ENCODE peak calls at places on chromosomes 16 and 17, in eight cellular contexts. One of them, this sample, is unnamed.

GRCh38 chr16:200388-200787 is 20.1 kb downstream of the HBQ1 start:
- DNase-seq in heart right ventricle: no peak
- DNase-seq in mucosa of descending colon: no peak
- DNase-seq in heart left ventricle: no peak
- DNase-seq in colonic mucosa: no peak
- DNase-seq in breast epithelium: no peak
- DNase-seq in tibial artery: no peak
- DNase-seq in aorta: no peak
- DNase-seq in this sample: peak

GRCh38 chr17:8610558-8610957 is 20.0 kb downstream of the MYH10 start:
- DNase-seq in mucosa of descending colon: no peak
- DNase-seq in breast epithelium: no peak
- DNase-seq in tibial artery: no peak
- DNase-seq in heart left ventricle: no peak
- DNase-seq in heart right ventricle: no peak
- DNase-seq in aorta: no peak
- DNase-seq in colonic mucosa: no peak
- DNase-seq in this sample: no peak

GRCh38 chr16:354286-354881 is 1.9 kb upstream of the AXIN1 start:
- DNase-seq in mucosa of descending colon: no peak
- DNase-seq in heart right ventricle: peak
- DNase-seq in heart left ventricle: no peak
- DNase-seq in aorta: no peak
- DNase-seq in breast epithelium: no peak
- DNase-seq in colonic mucosa: no peak
- DNase-seq in tibial artery: no peak
- DNase-seq in this sample: peak

GRCh38 chr16:59042296-59042695 is 308.2 kb upstream of the GOT2 start:
- DNase-seq in heart right ventricle: no peak
- DNase-seq in breast epithelium: no peak
- DNase-seq in aorta: no peak
- DNase-seq in tibial artery: no peak
- DNase-seq in mucosa of descending colon: no peak
- DNase-seq in colonic mucosa: no peak
- DNase-seq in heart left ventricle: no peak
- DNase-seq in this sample: no peak

GRCh38 chr17:73338050-73338491 is 26.3 kb upstream of the CDC42EP4 start:
- DNase-seq in colonic mucosa: no peak
- DNase-seq in heart left ventricle: no peak
- DNase-seq in tibial artery: peak
- DNase-seq in heart right ventricle: peak
- DNase-seq in breast epithelium: no peak
- DNase-seq in aorta: peak
- DNase-seq in mucosa of descending colon: no peak
- DNase-seq in this sample: no peak

GRCh38 chr17:36975922-36976515 is 27.3 kb downstream of the AATF start:
- DNase-seq in breast epithelium: no peak
- DNase-seq in heart right ventricle: no peak
- DNase-seq in mucosa of descending colon: no peak
- DNase-seq in colonic mucosa: no peak
- DNase-seq in heart left ventricle: no peak
- DNase-seq in aorta: no peak
- DNase-seq in tibial artery: no peak
- DNase-seq in this sample: peak

GRCh38 chr17:28937044-28937729 is 14.1 kb downstream of the PHF12 start:
- DNase-seq in aorta: no peak
- DNase-seq in tibial artery: no peak
- DNase-seq in heart left ventricle: no peak
- DNase-seq in mucosa of descending colon: no peak
- DNase-seq in heart right ventricle: no peak
- DNase-seq in breast epithelium: no peak
- DNase-seq in colonic mucosa: peak
- DNase-seq in this sample: peak

GRCh38 chr17:79747508-79748295 is 17.0 kb downstream of the ENPP7 start:
- DNase-seq in aorta: no peak
- DNase-seq in mucosa of descending colon: no peak
- DNase-seq in heart right ventricle: no peak
- DNase-seq in colonic mucosa: no peak
- DNase-seq in breast epithelium: no peak
- DNase-seq in heart left ventricle: no peak
- DNase-seq in tibial artery: no peak
- DNase-seq in this sample: no peak

GRCh38 chr17:56966277-56966676 is 5.4 kb upstream of the COIL start:
- DNase-seq in breast epithelium: no peak
- DNase-seq in tibial artery: no peak
- DNase-seq in aorta: no peak
- DNase-seq in heart right ventricle: no peak
- DNase-seq in heart left ventricle: no peak
- DNase-seq in colonic mucosa: no peak
- DNase-seq in mucosa of descending colon: no peak
- DNase-seq in this sample: peak

GRCh38 chr16:23557779-23558330 is 328 bp downstream of the UBFD1 start:
- DNase-seq in aorta: no peak
- DNase-seq in breast epithelium: no peak
- DNase-seq in tibial artery: peak
- DNase-seq in heart left ventricle: peak
- DNase-seq in colonic mucosa: peak
- DNase-seq in mucosa of descending colon: no peak
- DNase-seq in heart right ventricle: no peak
- DNase-seq in this sample: no peak

GRCh38 chr16:9042943-9043680 is 48.3 kb upstream of the HAPSTR1 start:
- DNase-seq in heart right ventricle: no peak
- DNase-seq in heart left ventricle: no peak
- DNase-seq in tibial artery: no peak
- DNase-seq in breast epithelium: no peak
- DNase-seq in mucosa of descending colon: no peak
- DNase-seq in aorta: no peak
- DNase-seq in colonic mucosa: no peak
- DNase-seq in this sample: peak

DNA sequence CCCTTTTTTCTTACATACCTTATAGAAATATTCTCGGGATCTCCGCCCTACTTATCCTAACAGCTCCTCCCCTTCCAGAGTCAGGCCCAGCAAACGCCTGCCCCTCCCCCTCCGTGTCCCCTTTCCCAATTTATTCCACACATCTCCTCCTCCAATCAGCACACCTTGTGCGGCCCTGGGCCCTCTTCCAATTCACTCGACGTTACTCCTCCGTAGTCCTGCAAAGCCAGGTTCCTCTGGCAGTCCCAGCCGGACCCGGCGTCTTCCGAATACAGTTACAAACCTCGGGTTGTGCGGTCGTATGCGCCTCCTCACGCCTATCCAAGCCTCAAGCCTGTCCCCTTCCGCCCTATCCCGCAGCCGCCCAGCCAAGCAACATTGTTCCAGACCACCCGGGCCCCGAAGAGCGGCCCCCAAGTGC is 677 bp downstream of the CBX1 start:
- DNase-seq in tibial artery: peak
- DNase-seq in mucosa of descending colon: peak
- DNase-seq in breast epithelium: peak
- DNase-seq in heart left ventricle: peak
- DNase-seq in aorta: peak
- DNase-seq in colonic mucosa: peak
- DNase-seq in heart right ventricle: peak
- DNase-seq in this sample: peak
- H3K4me3 ChIP-seq in tibial artery: peak
- H3K4me3 ChIP-seq in mucosa of descending colon: peak
- H3K4me3 ChIP-seq in breast epithelium: peak
- H3K4me3 ChIP-seq in heart left ventricle: peak
- H3K4me3 ChIP-seq in aorta: peak
- H3K4me3 ChIP-seq in colonic mucosa: peak
- H3K4me3 ChIP-seq in heart right ventricle: peak
- H3K4me3 ChIP-seq in this sample: peak

GRCh38 chr17:75634376-75634740 is 1.1 kb downstream of the SMIM5 start:
- DNase-seq in heart left ventricle: no peak
- DNase-seq in heart right ventricle: no peak
- DNase-seq in aorta: no peak
- DNase-seq in breast epithelium: no peak
- DNase-seq in colonic mucosa: no peak
- DNase-seq in mucosa of descending colon: no peak
- DNase-seq in tibial artery: no peak
- DNase-seq in this sample: no peak
- H3K4me3 ChIP-seq in heart left ventricle: peak
- H3K4me3 ChIP-seq in heart right ventricle: peak
- H3K4me3 ChIP-seq in aorta: no peak
- H3K4me3 ChIP-seq in breast epithelium: peak
- H3K4me3 ChIP-seq in colonic mucosa: no peak
- H3K4me3 ChIP-seq in mucosa of descending colon: no peak
- H3K4me3 ChIP-seq in tibial artery: no peak
- H3K4me3 ChIP-seq in this sample: no peak

GRCh38 chr16:65769776-65770438 is 596.6 kb upstream of the CDH5 start:
- DNase-seq in heart left ventricle: no peak
- DNase-seq in tibial artery: no peak
- DNase-seq in aorta: no peak
- DNase-seq in colonic mucosa: no peak
- DNase-seq in heart right ventricle: no peak
- DNase-seq in breast epithelium: no peak
- DNase-seq in mucosa of descending colon: no peak
- DNase-seq in this sample: no peak
- H3K4me3 ChIP-seq in heart left ventricle: no peak
- H3K4me3 ChIP-seq in tibial artery: no peak
- H3K4me3 ChIP-seq in aorta: no peak
- H3K4me3 ChIP-seq in colonic mucosa: no peak
- H3K4me3 ChIP-seq in heart right ventricle: no peak
- H3K4me3 ChIP-seq in breast epithelium: no peak
- H3K4me3 ChIP-seq in mucosa of descending colon: no peak
- H3K4me3 ChIP-seq in this sample: no peak

DNA sequence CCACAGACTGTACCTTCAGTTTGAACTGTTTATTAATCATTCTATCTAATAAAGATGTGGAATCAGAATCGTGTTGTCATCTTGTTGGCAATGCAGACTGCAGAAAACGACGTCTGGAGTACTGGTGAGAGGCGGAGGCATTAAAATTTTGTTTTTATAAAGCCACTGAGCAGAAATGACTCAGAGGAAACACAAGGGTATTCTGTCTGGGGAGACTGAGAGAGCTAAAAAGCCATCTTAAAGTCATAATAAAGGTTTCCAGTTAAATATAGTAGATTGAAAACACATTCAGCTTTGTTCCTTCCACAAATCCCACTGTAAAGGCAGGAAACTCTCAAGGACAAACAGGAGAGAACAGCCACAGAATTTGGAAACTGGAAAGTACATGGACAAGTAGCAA is 74.2 kb downstream of the CPPED1 start:
- DNase-seq in aorta: no peak
- DNase-seq in breast epithelium: no peak
- DNase-seq in heart left ventricle: no peak
- DNase-seq in mucosa of descending colon: no peak
- DNase-seq in heart right ventricle: no peak
- DNase-seq in tibial artery: no peak
- DNase-seq in colonic mucosa: no peak
- DNase-seq in this sample: no peak
- H3K4me3 ChIP-seq in aorta: no peak
- H3K4me3 ChIP-seq in breast epithelium: no peak
- H3K4me3 ChIP-seq in heart left ventricle: no peak
- H3K4me3 ChIP-seq in mucosa of descending colon: no peak
- H3K4me3 ChIP-seq in heart right ventricle: no peak
- H3K4me3 ChIP-seq in tibial artery: no peak
- H3K4me3 ChIP-seq in colonic mucosa: no peak
- H3K4me3 ChIP-seq in this sample: no peak

GRCh38 chr17:32688221-32688620 is 188.7 kb downstream of the MYO1D start:
- DNase-seq in heart right ventricle: no peak
- DNase-seq in breast epithelium: no peak
- DNase-seq in tibial artery: no peak
- DNase-seq in colonic mucosa: no peak
- DNase-seq in heart left ventricle: no peak
- DNase-seq in aorta: no peak
- DNase-seq in mucosa of descending colon: no peak
- DNase-seq in this sample: no peak

GRCh38 chr17:32689348-32689747 is 187.6 kb downstream of the MYO1D start:
- DNase-seq in heart right ventricle: no peak
- DNase-seq in colonic mucosa: no peak
- DNase-seq in tibial artery: no peak
- DNase-seq in heart left ventricle: no peak
- DNase-seq in breast epithelium: no peak
- DNase-seq in aorta: no peak
- DNase-seq in mucosa of descending colon: no peak
- DNase-seq in this sample: no peak

GRCh38 chr17:32684087-32684828 is 192.7 kb downstream of the MYO1D start:
- DNase-seq in tibial artery: no peak
- DNase-seq in breast epithelium: no peak
- DNase-seq in aorta: no peak
- DNase-seq in colonic mucosa: peak
- DNase-seq in heart left ventricle: no peak
- DNase-seq in heart right ventricle: no peak
- DNase-seq in mucosa of descending colon: peak
- DNase-seq in this sample: peak
- H3K4me3 ChIP-seq in tibial artery: no peak
- H3K4me3 ChIP-seq in breast epithelium: no peak
- H3K4me3 ChIP-seq in aorta: no peak
- H3K4me3 ChIP-seq in colonic mucosa: peak
- H3K4me3 ChIP-seq in heart left ventricle: no peak
- H3K4me3 ChIP-seq in heart right ventricle: no peak
- H3K4me3 ChIP-seq in mucosa of descending colon: no peak
- H3K4me3 ChIP-seq in this sample: no peak

This sample was measured in bronchial epithelial cell.